ENCODE peak calls at places on chromosomes 1 and 21, in six cellular contexts. One of them, this sample, is unnamed.

GRCh38 chr1:221334082-221334481 is 407.8 kb downstream of the DUSP10 start:
- DNase-seq in GM06990: no peak
- DNase-seq in amniotic epithelial cell: peak; percentile 41
- DNase-seq in AG09319: no peak
- DNase-seq in nephron progenitor cell: no peak
- DNase-seq in EH: no peak
- DNase-seq in this sample: no peak

GRCh38 chr1:22318279-22318983 is 133.2 kb upstream of the ZBTB40 start:
- DNase-seq in GM06990: no peak
- DNase-seq in EH: no peak
- DNase-seq in AG09319: no peak
- DNase-seq in nephron progenitor cell: peak; percentile 89
- DNase-seq in amniotic epithelial cell: no peak
- DNase-seq in this sample: no peak

GRCh38 chr1:10325521-10325920 is 73.3 kb upstream of the PGD start:
- DNase-seq in GM06990: no peak
- DNase-seq in AG09319: no peak
- DNase-seq in nephron progenitor cell: no peak
- DNase-seq in EH: no peak
- DNase-seq in amniotic epithelial cell: no peak
- DNase-seq in this sample: no peak

GRCh38 chr1:6580588-6581270 is 935 bp downstream of the ZBTB48 start:
- DNase-seq in nephron progenitor cell: no peak
- DNase-seq in GM06990: no peak
- DNase-seq in AG09319: no peak
- DNase-seq in EH: peak; percentile 26
- DNase-seq in amniotic epithelial cell: no peak
- DNase-seq in this sample: no peak

GRCh38 chr1:214584805-214585766 is 17.9 kb upstream of the CENPF start:
- DNase-seq in GM06990: no peak
- DNase-seq in amniotic epithelial cell: peak; percentile 72
- DNase-seq in nephron progenitor cell: no peak
- DNase-seq in AG09319: no peak
- DNase-seq in EH: peak; percentile 76
- DNase-seq in this sample: no peak

GRCh38 chr1:226682841-226683800 is 56.0 kb downstream of the ITPKB start:
- DNase-seq in AG09319: no peak
- DNase-seq in GM06990: no peak
- DNase-seq in nephron progenitor cell: no peak
- DNase-seq in EH: no peak
- DNase-seq in amniotic epithelial cell: no peak
- DNase-seq in this sample: no peak

GRCh38 chr21:30227633-30228404 is 11.9 kb upstream of the CLDN8 start:
- DNase-seq in EH: peak; percentile 24
- DNase-seq in amniotic epithelial cell: peak; percentile 79
- DNase-seq in GM06990: no peak
- DNase-seq in AG09319: peak; percentile 44
- DNase-seq in nephron progenitor cell: no peak
- DNase-seq in this sample: no peak

GRCh38 chr1:247855911-247856310 is 1.1 kb upstream of the TRIM58 start:
- DNase-seq in amniotic epithelial cell: no peak
- DNase-seq in EH: no peak
- DNase-seq in AG09319: no peak
- DNase-seq in nephron progenitor cell: no peak
- DNase-seq in GM06990: no peak
- DNase-seq in this sample: no peak

GRCh38 chr1:27428316-27429028 is 36.0 kb downstream of the GPR3 start:
- DNase-seq in EH: peak; percentile 48
- DNase-seq in GM06990: no peak
- DNase-seq in nephron progenitor cell: peak; percentile 16
- DNase-seq in AG09319: no peak
- DNase-seq in amniotic epithelial cell: no peak
- DNase-seq in this sample: peak; percentile 70

GRCh38 chr1:22702671-22703070 is 8.0 kb upstream of the EPHB2 start:
- DNase-seq in nephron progenitor cell: no peak
- DNase-seq in EH: no peak
- DNase-seq in GM06990: no peak
- DNase-seq in AG09319: no peak
- DNase-seq in amniotic epithelial cell: no peak
- DNase-seq in this sample: no peak

GRCh38 chr1:25620211-25620610 is 3.6 kb downstream of the MAN1C1 start:
- DNase-seq in GM06990: no peak
- DNase-seq in nephron progenitor cell: no peak
- DNase-seq in amniotic epithelial cell: no peak
- DNase-seq in AG09319: no peak
- DNase-seq in EH: no peak
- DNase-seq in this sample: no peak

GRCh38 chr1:118335372-118335771 is 150.3 kb upstream of the SPAG17 start:
- DNase-seq in amniotic epithelial cell: no peak
- DNase-seq in nephron progenitor cell: no peak
- DNase-seq in EH: peak; percentile 85
- DNase-seq in AG09319: no peak
- DNase-seq in GM06990: peak; percentile 13
- DNase-seq in this sample: no peak

GRCh38 chr21:28154121-28154520 is 838.6 kb downstream of the LTN1 start:
- DNase-seq in nephron progenitor cell: no peak
- DNase-seq in amniotic epithelial cell: no peak
- DNase-seq in AG09319: no peak
- DNase-seq in GM06990: no peak
- DNase-seq in EH: peak; percentile 82
- DNase-seq in this sample: no peak

GRCh38 chr1:222654849-222655248 is 37.0 kb downstream of the MIA3 start:
- DNase-seq in nephron progenitor cell: no peak
- DNase-seq in GM06990: peak; percentile 41
- DNase-seq in AG09319: no peak
- DNase-seq in amniotic epithelial cell: peak; percentile 44
- DNase-seq in EH: no peak
- DNase-seq in this sample: no peak

GRCh38 chr1:190597361-190597760 is 119.7 kb upstream of the BRINP3 start:
- DNase-seq in amniotic epithelial cell: no peak
- DNase-seq in EH: no peak
- DNase-seq in GM06990: no peak
- DNase-seq in AG09319: no peak
- DNase-seq in nephron progenitor cell: no peak
- DNase-seq in this sample: no peak

GRCh38 chr1:197572169-197572568 is 203.1 kb downstream of the DENND1B start:
- DNase-seq in AG09319: no peak
- DNase-seq in amniotic epithelial cell: no peak
- DNase-seq in nephron progenitor cell: no peak
- DNase-seq in EH: no peak
- DNase-seq in GM06990: no peak
- DNase-seq in this sample: no peak

GRCh38 chr1:225877570-225877969 is 4.6 kb downstream of the TMEM63A start:
- DNase-seq in GM06990: no peak
- DNase-seq in amniotic epithelial cell: peak; percentile 17
- DNase-seq in nephron progenitor cell: peak; percentile 74
- DNase-seq in EH: peak; percentile 69
- DNase-seq in AG09319: peak; percentile 22
- DNase-seq in this sample: peak; percentile 72

GRCh38 chr1:187921426-187921825 is 1092.7 kb downstream of the PLA2G4A start:
- DNase-seq in nephron progenitor cell: no peak
- DNase-seq in GM06990: no peak
- DNase-seq in EH: no peak
- DNase-seq in amniotic epithelial cell: peak; percentile 18
- DNase-seq in AG09319: no peak
- DNase-seq in this sample: no peak

GRCh38 chr1:40974945-40975344 is 4.6 kb upstream of the CTPS1 start:
- DNase-seq in AG09319: no peak
- DNase-seq in EH: no peak
- DNase-seq in nephron progenitor cell: no peak
- DNase-seq in GM06990: no peak
- DNase-seq in amniotic epithelial cell: peak; percentile 26
- DNase-seq in this sample: no peak

GRCh38 chr1:148318123-148318899 is 164.8 kb downstream of the PPIAL4G start:
- DNase-seq in AG09319: no peak
- DNase-seq in EH: no peak
- DNase-seq in GM06990: peak; percentile 57
- DNase-seq in nephron progenitor cell: no peak
- DNase-seq in amniotic epithelial cell: peak; percentile 11
- DNase-seq in this sample: peak; percentile 64

GRCh38 chr21:34910396-34910795 is 138.7 kb downstream of the RUNX1 start:
- DNase-seq in AG09319: no peak
- DNase-seq in nephron progenitor cell: no peak
- DNase-seq in GM06990: no peak
- DNase-seq in EH: no peak
- DNase-seq in amniotic epithelial cell: no peak
- DNase-seq in this sample: no peak

GRCh38 chr1:180080439-180080838 is 74.2 kb upstream of the QSOX1 start:
- DNase-seq in nephron progenitor cell: no peak
- DNase-seq in amniotic epithelial cell: no peak
- DNase-seq in AG09319: no peak
- DNase-seq in EH: no peak
- DNase-seq in GM06990: no peak
- DNase-seq in this sample: no peak

GRCh38 chr1:200468264-200469001 is 58.6 kb upstream of the ZNF281 start:
- DNase-seq in nephron progenitor cell: no peak
- DNase-seq in amniotic epithelial cell: no peak
- DNase-seq in EH: peak; percentile 27
- DNase-seq in AG09319: no peak
- DNase-seq in GM06990: no peak
- DNase-seq in this sample: no peak

GRCh38 chr21:42598159-42598735 is 55.2 kb upstream of the PDE9A start:
- DNase-seq in GM06990: no peak
- DNase-seq in amniotic epithelial cell: no peak
- DNase-seq in AG09319: no peak
- DNase-seq in nephron progenitor cell: no peak
- DNase-seq in EH: no peak
- DNase-seq in this sample: no peak